ENCODE peak calls at places on chromosomes 3 and 15, in six cellular contexts. C is right atrium auricular region, N is uterus, X is tibial artery, J is hepatocyte, W is body of pancreas. Q is an unnamed sample.
A peak's percentile ranks its signal among the peaks of the same experiment; 100 is the strongest.

GRCh38 chr15:64987136-64987535 is 2.6 kb downstream of the SPG21 start:
- DNase-seq in X (no peak), N (no peak), J (no peak), W (no peak), C (no peak), Q (no peak)

GRCh38 chr15:90418627-90419026 is 30.6 kb downstream of the IQGAP1 start:
- DNase-seq in N (no peak), W (no peak), X (no peak), C (no peak), J (no peak), Q (no peak)

GRCh38 chr15:26461847-26462608 is 310.8 kb downstream of the GABRB3 start:
- DNase-seq in N (no peak), W (no peak), J (no peak), C (no peak), X (no peak), Q (peak; percentile 71)

GRCh38 chr3:128278761-128279593 is 125.7 kb downstream of the EEFSEC start:
- DNase-seq in J (peak; percentile 80), N (peak; percentile 87), W (peak; percentile 66), C (no peak), X (peak; percentile 36), Q (peak; percentile 85)

GRCh38 chr3:182729903-182730674 is 63.2 kb upstream of the ATP11B start:
- DNase-seq in J (no peak), W (no peak), N (no peak), X (no peak), C (no peak), Q (no peak)

GRCh38 chr15:88015228-88015860 is 241.2 kb downstream of the NTRK3 start:
- DNase-seq in C (no peak), W (no peak), X (peak; percentile 24), J (no peak), N (peak; percentile 27), Q (no peak)

GRCh38 chr15:68228143-68228970 is 1.2 kb downstream of the CLN6 start:
- DNase-seq in W (no peak), J (no peak), C (no peak), N (no peak), X (no peak), Q (no peak)

GRCh38 chr3:37386627-37387230 is 212.3 kb upstream of the LRRFIP2 start:
- DNase-seq in W (no peak), C (no peak), J (no peak), X (peak; percentile 41), N (no peak), Q (no peak)

GRCh38 chr3:154843647-154844046 is 236.5 kb upstream of the MME start:
- DNase-seq in N (no peak), C (no peak), X (no peak), W (no peak), J (no peak), Q (no peak)

GRCh38 chr15:48674876-48675275 is 29.4 kb upstream of the FBN1 start:
- DNase-seq in J (no peak), X (no peak), C (no peak), N (no peak), W (no peak), Q (no peak)

GRCh38 chr3:10926831-10927521 is 65.6 kb upstream of the SLC6A1 start:
- DNase-seq in X (peak; percentile 46), W (peak; percentile 19), C (no peak), N (no peak), J (no peak), Q (no peak)

GRCh38 chr3:3015472-3016089 is 94.6 kb downstream of the IL5RA start:
- DNase-seq in X (no peak), W (no peak), N (no peak), C (no peak), J (peak; percentile 64), Q (no peak)

GRCh38 chr3:141083226-141083625 is 32.1 kb downstream of the SPSB4 start:
- DNase-seq in W (peak; percentile 3), N (no peak), J (no peak), X (no peak), C (no peak), Q (no peak)

GRCh38 chr3:32502089-32502943 is at the start of gene CMTM6:
- DNase-seq in W (peak; percentile 85), J (peak; percentile 92), C (peak; percentile 78), N (peak; percentile 77), X (peak; percentile 77), Q (peak; percentile 88)

GRCh38 chr3:171811059-171811912 is 1.0 kb upstream of the PLD1 start:
- DNase-seq in J (peak; percentile 83), X (peak; percentile 49), C (peak; percentile 71), N (peak; percentile 70), W (no peak), Q (no peak)

DNA sequence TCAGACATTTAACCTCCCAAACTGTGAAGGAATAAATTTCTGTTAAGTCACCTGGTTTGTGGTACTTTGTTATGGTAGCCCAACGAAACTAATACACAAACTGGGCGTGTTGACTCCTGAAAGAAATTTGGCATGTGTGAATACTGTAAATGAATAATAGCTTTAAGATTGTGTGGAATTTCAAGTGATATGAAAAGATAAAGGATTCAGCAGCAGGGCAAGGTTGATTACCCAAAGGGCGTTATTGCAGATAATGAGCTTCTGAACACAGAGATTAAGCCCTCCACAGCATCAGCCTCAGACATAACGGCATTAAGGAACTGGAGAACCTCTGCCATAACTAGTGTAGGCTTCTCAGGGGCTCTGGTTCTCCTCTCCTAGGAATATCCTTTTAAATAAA is 451.5 kb upstream of the NECTIN3 start:
- DNase-seq in N (no peak), W (no peak), C (no peak), X (no peak), J (no peak), Q (no peak)
- H3K9me3 ChIP-seq in N (no peaks in the 10 kb centered on the region), W (no peaks in the 10 kb centered on the region), C (no peaks in the 10 kb centered on the region), X (no peaks in the 10 kb centered on the region), J (no peaks in the 10 kb centered on the region), Q (no peaks in the 10 kb centered on the region)

GRCh38 chr15:66408254-66408653 is 21.5 kb downstream of the MAP2K1 start:
- DNase-seq in J (no peak), W (no peak), C (no peak), X (no peak), N (no peak), Q (no peak)
- H3K4me1 ChIP-seq in J (no peaks in the 10 kb centered on the region), W (peaks cover 23% of the 10 kb centered on the region), C (no peaks in the 10 kb centered on the region), X (peaks cover 18% of the 10 kb centered on the region), N (no peaks in the 10 kb centered on the region), Q (peaks cover 28% of the 10 kb centered on the region)

DNA sequence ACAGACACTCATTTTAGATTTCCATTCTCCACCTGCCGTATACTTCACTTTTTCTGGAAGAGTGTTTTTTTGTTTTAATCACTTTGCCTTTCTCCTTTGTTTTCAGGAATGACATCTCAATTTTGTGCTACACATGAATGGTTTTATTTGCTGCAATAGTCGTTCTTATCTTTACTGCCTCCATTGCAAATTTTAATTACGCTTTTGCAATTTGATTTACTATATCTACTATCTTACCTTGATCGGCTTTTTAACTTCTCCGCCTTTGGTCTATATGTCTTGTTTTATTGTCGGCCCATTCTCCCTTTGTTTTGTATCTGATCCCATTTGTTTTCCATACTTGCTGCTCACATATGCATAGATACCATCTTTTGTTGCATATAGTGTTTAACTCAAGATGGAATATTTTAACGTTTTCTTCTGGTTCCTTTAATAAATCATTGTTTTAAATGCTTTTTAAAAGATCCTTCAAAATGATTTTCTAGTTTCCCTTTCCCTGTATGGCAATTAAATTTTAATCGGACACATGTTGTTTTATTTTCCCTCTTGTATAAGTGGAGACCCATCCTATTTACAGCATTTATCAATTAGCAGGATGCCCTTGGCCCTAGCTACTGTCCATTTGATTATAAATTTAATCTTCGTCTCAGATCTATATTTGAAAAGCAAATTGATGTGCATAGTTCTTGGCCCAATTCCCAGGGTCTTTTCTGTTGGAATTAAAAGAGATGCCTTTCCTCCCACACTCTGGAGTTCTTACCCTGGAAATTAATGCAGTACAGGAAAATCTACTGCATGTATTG is 97.2 kb upstream of the CNTN4 start:
- DNase-seq in N (no peak), X (no peak), J (no peak), W (no peak), C (no peak), Q (no peak)
- H3K9me3 ChIP-seq in N (no peaks in the 10 kb centered on the region), X (no peaks in the 10 kb centered on the region), J (no peaks in the 10 kb centered on the region), W (no peaks in the 10 kb centered on the region), C (no peaks in the 10 kb centered on the region), Q (no peaks in the 10 kb centered on the region)

DNA sequence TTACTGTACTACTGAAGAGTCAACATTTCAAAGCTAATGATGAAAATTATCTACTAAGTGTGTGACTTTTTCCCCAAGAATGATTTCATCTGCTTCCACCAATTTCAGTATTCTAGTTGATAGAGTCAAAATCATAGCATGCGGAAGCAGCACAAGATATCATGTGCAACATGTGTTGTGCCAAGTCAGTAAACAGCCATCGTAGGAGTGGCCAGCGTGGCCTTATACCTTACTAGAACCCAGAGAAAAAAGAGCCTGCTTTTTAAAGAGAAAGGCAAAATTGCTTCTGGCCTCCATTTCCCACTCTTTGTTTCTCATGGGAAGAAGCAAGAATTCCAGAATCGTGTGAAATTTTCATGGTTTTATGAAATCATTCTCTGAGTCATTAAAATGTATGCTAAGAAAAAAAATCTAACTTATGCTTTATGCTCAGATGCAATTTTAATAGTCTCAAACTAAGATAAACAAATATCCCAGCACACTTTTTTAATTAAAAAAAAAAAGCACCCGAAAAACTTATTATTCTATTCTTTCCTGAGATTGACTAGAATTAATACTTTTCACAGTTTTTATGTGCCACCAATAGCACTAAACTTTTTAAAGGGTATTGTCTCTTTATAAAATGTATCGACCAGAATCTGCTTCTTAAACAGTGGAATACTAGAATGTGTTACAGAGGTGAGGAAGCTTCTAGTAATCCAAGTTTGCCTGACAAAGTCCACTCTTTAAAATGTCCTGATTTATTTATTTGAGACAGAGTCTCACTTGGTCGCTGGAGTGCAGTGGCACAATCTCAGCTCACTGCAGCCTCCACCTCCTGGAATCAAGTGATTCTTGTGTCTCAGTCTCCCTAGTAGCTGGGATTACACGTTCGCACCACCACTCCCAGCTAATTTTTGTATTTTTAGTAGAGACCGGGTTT is 87.3 kb downstream of the MBNL1 start:
- DNase-seq in W (no peak), C (no peak), J (no peak), X (no peak), N (no peak), Q (no peak)
- H3K4me1 ChIP-seq in W (peaks cover 12% of the 10 kb centered on the region), C (no peaks in the 10 kb centered on the region), J (no peaks in the 10 kb centered on the region), X (peaks cover 36% of the 10 kb centered on the region), N (no peaks in the 10 kb centered on the region), Q (peaks cover 6% of the 10 kb centered on the region)

GRCh38 chr15:27746556-27746955 is 352.6 kb downstream of the OCA2 start:
- DNase-seq in N (no peak), X (no peak), J (no peak), W (no peak), C (no peak), Q (no peak)

GRCh38 chr15:27752682-27753081 is 346.4 kb downstream of the OCA2 start:
- DNase-seq in X (no peak), C (no peak), J (no peak), N (no peak), W (no peak), Q (no peak)

GRCh38 chr15:27744651-27745050 is 354.5 kb downstream of the OCA2 start:
- DNase-seq in W (no peak), J (no peak), C (no peak), N (no peak), X (no peak), Q (no peak)

GRCh38 chr15:27743638-27744037 is 355.5 kb downstream of the OCA2 start:
- DNase-seq in W (no peak), J (no peak), X (no peak), C (no peak), N (no peak), Q (no peak)

GRCh38 chr15:27747997-27748396 is 351.1 kb downstream of the OCA2 start:
- DNase-seq in C (no peak), X (no peak), J (no peak), N (no peak), W (no peak), Q (no peak)
- H3K9me3 ChIP-seq in C (no peaks in the 10 kb centered on the region), X (no peaks in the 10 kb centered on the region), J (no peaks in the 10 kb centered on the region), N (no peaks in the 10 kb centered on the region), W (no peaks in the 10 kb centered on the region), Q (no peaks in the 10 kb centered on the region)

Q was measured in left lung.